ENCODE peak calls at places on chromosome 3, in nine cellular contexts. One of them, this sample, is unnamed.

GRCh38 chr3:42290966-42291714 is 25.2 kb upstream of the CCK start:
- DNase-seq in effector memory CD8-positive, alpha-beta T cell: no peak
- DNase-seq in GM13976: no peak
- DNase-seq in stimulated activated CD8-positive, alpha-beta memory T cell treated with anti-CD3 and anti-CD28 coated beads, Interleukin-7, amount 100 ng/mL, for 1 hour: no peak
- DNase-seq in H9: no peak
- DNase-seq in T follicular helper cell: no peak
- DNase-seq in bronchial epithelial cell: no peak
- DNase-seq in GM12891: no peak
- DNase-seq in HuH-7.5: no peak
- DNase-seq in this sample: no peak

GRCh38 chr3:47645551-47645950 is 66.9 kb upstream of the CSPG5 start:
- DNase-seq in HuH-7.5: no peak
- DNase-seq in GM12891: no peak
- DNase-seq in GM13976: no peak
- DNase-seq in T follicular helper cell: no peak
- DNase-seq in bronchial epithelial cell: peak; percentile 60
- DNase-seq in effector memory CD8-positive, alpha-beta T cell: no peak
- DNase-seq in H9: no peak
- DNase-seq in stimulated activated CD8-positive, alpha-beta memory T cell treated with anti-CD3 and anti-CD28 coated beads, Interleukin-7, amount 100 ng/mL, for 1 hour: no peak
- DNase-seq in this sample: no peak

GRCh38 chr3:28900301-28900700 is 380.6 kb upstream of the RBMS3 start:
- DNase-seq in effector memory CD8-positive, alpha-beta T cell: no peak
- DNase-seq in HuH-7.5: no peak
- DNase-seq in T follicular helper cell: no peak
- DNase-seq in GM13976: no peak
- DNase-seq in bronchial epithelial cell: no peak
- DNase-seq in H9: no peak
- DNase-seq in stimulated activated CD8-positive, alpha-beta memory T cell treated with anti-CD3 and anti-CD28 coated beads, Interleukin-7, amount 100 ng/mL, for 1 hour: no peak
- DNase-seq in GM12891: no peak
- DNase-seq in this sample: no peak

GRCh38 chr3:157465741-157466140 is 29.1 kb downstream of the PTX3 start:
- DNase-seq in T follicular helper cell: no peak
- DNase-seq in HuH-7.5: no peak
- DNase-seq in stimulated activated CD8-positive, alpha-beta memory T cell treated with anti-CD3 and anti-CD28 coated beads, Interleukin-7, amount 100 ng/mL, for 1 hour: no peak
- DNase-seq in effector memory CD8-positive, alpha-beta T cell: no peak
- DNase-seq in GM13976: no peak
- DNase-seq in GM12891: no peak
- DNase-seq in H9: no peak
- DNase-seq in bronchial epithelial cell: no peak
- DNase-seq in this sample: peak; percentile 54

GRCh38 chr3:11291808-11292207 is 19.6 kb downstream of the ATG7 start:
- DNase-seq in GM12891: no peak
- DNase-seq in effector memory CD8-positive, alpha-beta T cell: peak; percentile 8
- DNase-seq in H9: no peak
- DNase-seq in HuH-7.5: no peak
- DNase-seq in GM13976: no peak
- DNase-seq in T follicular helper cell: no peak
- DNase-seq in bronchial epithelial cell: no peak
- DNase-seq in stimulated activated CD8-positive, alpha-beta memory T cell treated with anti-CD3 and anti-CD28 coated beads, Interleukin-7, amount 100 ng/mL, for 1 hour: no peak
- DNase-seq in this sample: no peak

GRCh38 chr3:148101061-148101460 is 596.6 kb upstream of the AGTR1 start:
- DNase-seq in T follicular helper cell: no peak
- DNase-seq in effector memory CD8-positive, alpha-beta T cell: no peak
- DNase-seq in stimulated activated CD8-positive, alpha-beta memory T cell treated with anti-CD3 and anti-CD28 coated beads, Interleukin-7, amount 100 ng/mL, for 1 hour: no peak
- DNase-seq in bronchial epithelial cell: no peak
- DNase-seq in HuH-7.5: no peak
- DNase-seq in GM12891: no peak
- DNase-seq in H9: no peak
- DNase-seq in GM13976: no peak
- DNase-seq in this sample: peak; percentile 81

GRCh38 chr3:185152433-185153169 is at the start of gene C3orf70:
- DNase-seq in effector memory CD8-positive, alpha-beta T cell: no peak
- DNase-seq in GM12891: peak; percentile 52
- DNase-seq in H9: peak; percentile 49
- DNase-seq in bronchial epithelial cell: peak; percentile 7
- DNase-seq in HuH-7.5: peak; percentile 80
- DNase-seq in stimulated activated CD8-positive, alpha-beta memory T cell treated with anti-CD3 and anti-CD28 coated beads, Interleukin-7, amount 100 ng/mL, for 1 hour: no peak
- DNase-seq in T follicular helper cell: no peak
- DNase-seq in GM13976: peak; percentile 61
- DNase-seq in this sample: peak; percentile 55

GRCh38 chr3:169764164-169764452 is 752 bp downstream of the TERC start:
- DNase-seq in effector memory CD8-positive, alpha-beta T cell: no peak
- DNase-seq in stimulated activated CD8-positive, alpha-beta memory T cell treated with anti-CD3 and anti-CD28 coated beads, Interleukin-7, amount 100 ng/mL, for 1 hour: no peak
- DNase-seq in HuH-7.5: no peak
- DNase-seq in GM12891: no peak
- DNase-seq in H9: no peak
- DNase-seq in GM13976: peak; percentile 75
- DNase-seq in bronchial epithelial cell: peak; percentile 37
- DNase-seq in T follicular helper cell: no peak
- DNase-seq in this sample: peak; percentile 53

GRCh38 chr3:11850003-11850402 is 3.3 kb upstream of the TAMM41 start:
- DNase-seq in GM12891: no peak
- DNase-seq in HuH-7.5: no peak
- DNase-seq in stimulated activated CD8-positive, alpha-beta memory T cell treated with anti-CD3 and anti-CD28 coated beads, Interleukin-7, amount 100 ng/mL, for 1 hour: no peak
- DNase-seq in GM13976: no peak
- DNase-seq in T follicular helper cell: no peak
- DNase-seq in bronchial epithelial cell: no peak
- DNase-seq in H9: no peak
- DNase-seq in effector memory CD8-positive, alpha-beta T cell: no peak
- DNase-seq in this sample: no peak